ENCODE peak calls at places on chromosomes 6 and 20, in seven cellular contexts. I is cardiac muscle cell; C is CD8-positive, alpha-beta T cell; M is neural progenitor cell; F is hepatocyte; T is brain microvascular endothelial cell; Q is colonic mucosa. N is an unnamed sample.
A peak's percentile ranks its signal among the peaks of the same experiment; 100 is the strongest.

GRCh38 chr6:13655700-13656099 is 40.6 kb downstream of the NOL7 start:
- DNase-seq in I (no peak), C (no peak), M (no peak), F (no peak), T (no peak), Q (no peak), N (no peak)

GRCh38 chr6:163617549-163617948 is 203.0 kb downstream of the QKI start:
- DNase-seq in I (no peak), C (no peak), M (no peak), F (no peak), T (no peak), Q (no peak), N (no peak)

GRCh38 chr6:11929451-11929850 is 82.7 kb upstream of the HIVEP1 start:
- DNase-seq in I (peak; percentile 20), C (no peak), M (no peak), F (no peak), T (no peak), Q (no peak), N (no peak)

GRCh38 chr20:46978871-46979536 is 84.4 kb downstream of the EYA2 start:
- DNase-seq in I (peak; percentile 49), C (no peak), M (no peak), F (no peak), T (no peak), Q (no peak), N (no peak)

GRCh38 chr6:165034271-165034741 is 275.1 kb downstream of the C6orf118 start:
- DNase-seq in I (no peak), C (no peak), M (no peak), F (no peak), T (no peak), Q (no peak), N (no peak)

GRCh38 chr20:6122873-6123649 is at the start of gene FERMT1:
- DNase-seq in I (peak; percentile 78), C (no peak), M (peak; percentile 80), F (peak; percentile 89), T (peak; percentile 34), Q (peak; percentile 89), N (no peak)

GRCh38 chr20:62275263-62275619 is 27.6 kb upstream of the ADRM1 start:
- DNase-seq in I (no peak), C (no peak), M (no peak), F (no peak), T (no peak), Q (no peak), N (no peak)

GRCh38 chr20:64261138-64261537 is 5.6 kb downstream of the PCMTD2 start:
- DNase-seq in I (peak; percentile 67), C (no peak), M (no peak), F (peak; percentile 74), T (peak; percentile 12), Q (no peak), N (peak; percentile 63)

GRCh38 chr6:67640462-67640861 is 994.6 kb upstream of the ADGRB3 start:
- DNase-seq in I (peak; percentile 76), C (no peak), M (no peak), F (no peak), T (no peak), Q (no peak), N (no peak)

GRCh38 chr6:45626087-45626891 is 248.6 kb upstream of the SUPT3H start:
- DNase-seq in I (peak; percentile 85), C (no peak), M (peak; percentile 16), F (no peak), T (peak; percentile 62), Q (no peak), N (no peak)

GRCh38 chr6:23349521-23350147 is 776.4 kb upstream of the NRSN1 start:
- DNase-seq in I (peak; percentile 60), C (no peak), M (no peak), F (peak; percentile 44), T (peak; percentile 83), Q (no peak), N (peak; percentile 66)

GRCh38 chr6:115358616-115359015 is 702.1 kb downstream of the FRK start:
- DNase-seq in I (no peak), C (no peak), M (no peak), F (no peak), T (no peak), Q (no peak), N (no peak)

GRCh38 chr6:131867744-131868143 is 59.9 kb downstream of the ENPP1 start:
- DNase-seq in I (no peak), C (no peak), M (no peak), F (no peak), T (peak; percentile 38), Q (no peak), N (no peak)

GRCh38 chr6:37483917-37484785 is 15.5 kb downstream of the CCDC167 start:
- DNase-seq in I (peak; percentile 53), C (peak; percentile 67), M (peak; percentile 83), F (peak; percentile 79), T (peak; percentile 19), Q (peak; percentile 51), N (no peak)
- TF ChIP-seq CTCF in I (peak; percentile 75), C (peak; percentile 93), M (peak; percentile 88), F (peak; percentile 88), T (peak; percentile 90), Q (peak; percentile 67), N (peak; percentile 84)

GRCh38 chr6:167351656-167352354 is 26.9 kb downstream of the TTLL2 start:
- DNase-seq in I (no peak), C (no peak), M (no peak), F (no peak), T (no peak), Q (no peak), N (no peak)
- H3K4me3 ChIP-seq in I (no peak overlapping the region), C (no peak overlapping the region), M (no peak overlapping the region), F (peak overlapping the region; percentile 21), T (no peak overlapping the region), Q (peak overlapping the region; percentile 53), N (no peak overlapping the region)

GRCh38 chr6:6008648-6009421 is 2.1 kb upstream of the NRN1 start:
- DNase-seq in I (peak; percentile 48), C (no peak), M (peak; percentile 91), F (peak; percentile 82), T (peak; percentile 43), Q (peak; percentile 82), N (no peak)

GRCh38 chr6:6006428-6007310 is at the start of gene NRN1:
- DNase-seq in I (no peak), C (no peak), M (peak; percentile 52), F (no peak), T (peak; percentile 43), Q (no peak), N (no peak)

GRCh38 chr6:6005467-6006427 is 978 bp downstream of the NRN1 start:
- DNase-seq in I (no peak), C (no peak), M (peak; percentile 45), F (no peak), T (no peak), Q (no peak), N (no peak)

GRCh38 chr6:6007311-6008113 is 787 bp upstream of the NRN1 start:
- DNase-seq in I (no peak), C (no peak), M (peak; percentile 80), F (no peak), T (peak; percentile 12), Q (no peak), N (no peak)

DNA sequence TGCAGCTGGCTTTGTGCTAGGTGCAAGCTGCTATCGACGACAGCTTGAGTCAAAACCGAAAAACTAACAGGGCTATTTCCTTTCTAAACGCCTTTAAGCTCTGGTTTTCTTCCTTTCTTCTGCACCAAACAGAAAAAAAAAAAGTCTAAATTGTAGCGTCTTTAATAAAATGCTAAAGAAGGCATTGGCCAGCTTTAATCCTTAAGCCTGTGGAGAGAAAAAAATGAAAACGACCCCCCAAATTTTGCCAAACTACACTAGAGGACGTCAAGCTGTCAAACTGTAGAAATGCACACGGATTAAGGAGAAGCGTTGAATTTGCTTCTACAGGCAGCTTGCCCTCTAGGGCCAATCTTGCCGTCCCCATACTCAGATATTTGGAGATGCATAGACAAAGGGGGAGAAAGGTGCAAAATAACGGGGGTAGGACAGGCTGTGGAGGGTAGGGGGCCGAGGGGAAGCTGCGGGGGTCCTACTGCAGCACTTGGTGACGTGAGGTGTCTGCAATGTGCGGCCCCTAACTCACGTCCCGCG is 1.5 kb upstream of the NRN1 start:
- DNase-seq in I (no peak), C (no peak), M (no peak), F (no peak), T (no peak), Q (no peak), N (no peak)
- H3K27me3 ChIP-seq in I (peaks cover 58% of the 10 kb centered on the region), C (peaks cover 51% of the 10 kb centered on the region), M (peaks cover 100% of the 10 kb centered on the region), F (peaks cover 96% of the 10 kb centered on the region), T (peaks cover 2% of the 10 kb centered on the region), Q (peaks cover 63% of the 10 kb centered on the region), N (peaks cover 41% of the 10 kb centered on the region)

DNA sequence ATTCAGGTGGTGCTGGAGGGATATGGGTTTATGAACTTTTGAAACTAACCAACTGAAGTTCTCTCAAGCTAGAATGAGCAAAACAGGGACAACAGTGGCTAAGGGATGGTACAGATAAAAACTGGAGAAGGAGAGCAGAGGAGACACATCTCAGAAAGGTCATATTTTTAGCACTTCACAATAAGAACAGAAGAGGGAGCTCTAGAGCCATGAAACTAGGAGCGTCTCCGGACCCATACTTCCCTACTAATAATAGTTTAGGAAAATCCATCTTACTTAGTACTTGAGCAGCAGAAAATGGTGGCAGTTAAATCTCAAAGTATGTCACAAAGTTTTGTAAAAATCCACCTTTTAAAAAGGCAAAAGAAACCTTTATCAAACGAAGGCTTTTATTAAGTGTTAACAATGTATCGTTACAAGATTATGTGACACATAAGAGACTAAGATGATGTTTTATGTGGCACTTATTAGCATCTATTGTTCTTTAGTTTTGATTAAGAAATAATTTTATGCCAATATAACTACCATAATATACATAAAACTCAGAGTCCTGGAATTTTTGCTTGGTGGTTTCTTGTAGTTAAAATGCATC is 278.6 kb downstream of the TBC1D32 start:
- DNase-seq in I (peak; percentile 67), C (no peak), M (peak; percentile 59), F (peak; percentile 71), T (peak; percentile 38), Q (no peak), N (peak; percentile 3)
- TF ChIP-seq CTCF in I (peak; percentile 76), C (peak; percentile 67), M (peak; percentile 80), F (peak; percentile 75), T (peak; percentile 77), Q (peak; percentile 53), N (peak; percentile 71)

GRCh38 chr6:143522034-143522600 is 10.6 kb upstream of the FUCA2 start:
- DNase-seq in I (no peak), C (no peak), M (no peak), F (no peak), T (no peak), Q (no peak), N (no peak)

GRCh38 chr6:143528164-143528811 is 16.8 kb upstream of the FUCA2 start:
- DNase-seq in I (no peak), C (no peak), M (no peak), F (no peak), T (no peak), Q (no peak), N (no peak)

GRCh38 chr6:143529095-143529494 is 17.6 kb upstream of the FUCA2 start:
- DNase-seq in I (no peak), C (no peak), M (peak; percentile 38), F (peak; percentile 25), T (no peak), Q (no peak), N (no peak)

GRCh38 chr6:143531720-143532504 is 20.4 kb upstream of the FUCA2 start:
- DNase-seq in I (no peak), C (no peak), M (no peak), F (peak; percentile 25), T (no peak), Q (peak; percentile 45), N (no peak)

DNA sequence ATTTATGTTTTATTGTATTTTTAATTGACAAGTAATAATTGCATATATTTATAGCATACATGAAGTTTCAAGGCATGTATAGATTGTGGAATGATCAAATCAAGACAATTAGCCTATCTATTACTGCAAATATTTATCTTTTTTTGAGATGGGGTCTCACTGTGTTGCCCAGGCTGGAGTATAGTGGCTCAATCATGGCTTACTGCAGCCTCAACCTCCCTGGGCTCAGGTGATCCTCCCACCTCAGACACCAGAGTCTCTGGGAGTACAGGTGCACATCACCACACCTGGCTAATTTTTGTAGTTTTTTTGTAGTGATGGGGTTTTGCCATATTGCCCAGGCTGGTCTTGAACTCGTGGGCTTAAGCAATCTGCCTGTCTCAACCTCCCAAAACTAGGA is 16.2 kb upstream of the FUCA2 start:
- DNase-seq in I (no peak), C (no peak), M (no peak), F (no peak), T (no peak), Q (no peak), N (no peak)
- H3K4me3 ChIP-seq in I (no peak overlapping the region), C (no peak overlapping the region), M (no peak overlapping the region), F (no peak overlapping the region), T (no peak overlapping the region), Q (no peak overlapping the region), N (no peak overlapping the region)

N was measured in BJ.